ENCODE peak calls at places on chromosome 12, in four cellular contexts. U is K562, F is HepG2, T is GM12878. L is an unnamed sample.

GRCh38 chr12:46208370-46208769 is 60.5 kb downstream of the SLC38A1 start:
- DNase-seq in U (no peak), F (no peak), T (no peak), L (no peak)

GRCh38 chr12:91123236-91123635 is 11.9 kb upstream of the LUM start:
- DNase-seq in U (no peak), F (no peak), T (no peak), L (no peak)

GRCh38 chr12:4274396-4274959 is 916 bp downstream of the CCND2 start:
- DNase-seq in U (no peak), F (no peak), T (no peak), L (peak)

GRCh38 chr12:8648598-8649205 is 13.9 kb downstream of the MFAP5 start:
- DNase-seq in U (no peak), F (no peak), T (peak), L (no peak)

GRCh38 chr12:79063258-79063657 is 198.7 kb downstream of the SYT1 start:
- DNase-seq in U (no peak), F (no peak), T (no peak), L (peak)

GRCh38 chr12:75798527-75798926 is 233.0 kb downstream of the PHLDA1 start:
- DNase-seq in U (no peak), F (peak), T (no peak), L (no peak)

GRCh38 chr12:89618113-89618862 is 90.3 kb downstream of the ATP2B1 start:
- DNase-seq in U (no peak), F (no peak), T (no peak), L (no peak)

GRCh38 chr12:76757694-76758093 is 6.2 kb upstream of the ZDHHC17 start:
- DNase-seq in U (no peak), F (no peak), T (no peak), L (no peak)

GRCh38 chr12:10319414-10319813 is 11.7 kb downstream of the KLRD1 start:
- DNase-seq in U (no peak), F (no peak), T (no peak), L (no peak)

GRCh38 chr12:58711968-58712367 is 208.3 kb downstream of the LRIG3 start:
- DNase-seq in U (no peak), F (no peak), T (no peak), L (no peak)

GRCh38 chr12:46963977-46964376 is 115.4 kb upstream of the PCED1B start:
- DNase-seq in U (no peak), F (no peak), T (no peak), L (no peak)

GRCh38 chr12:57239587-57240068 is 10.1 kb downstream of the SHMT2 start:
- DNase-seq in U (no peak), F (no peak), T (no peak), L (no peak)

GRCh38 chr12:12282761-12283160 is 15.9 kb upstream of the LRP6 start:
- DNase-seq in U (no peak), F (no peak), T (no peak), L (no peak)

GRCh38 chr12:53172352-53172751 is 8.2 kb upstream of the ZNF740 start:
- DNase-seq in U (no peak), F (no peak), T (no peak), L (no peak)

GRCh38 chr12:104742551-104742961 is 215.5 kb downstream of the SLC41A2 start:
- DNase-seq in U (no peak), F (no peak), T (no peak), L (no peak)

GRCh38 chr12:19847294-19848059 is 408.2 kb downstream of the AEBP2 start:
- DNase-seq in U (no peak), F (no peak), T (no peak), L (no peak)

GRCh38 chr12:123232472-123232806 is 502 bp downstream of the MPHOSPH9 start:
- DNase-seq in U (no peak), F (no peak), T (no peak), L (no peak)

GRCh38 chr12:94074970-94075695 is 73.2 kb upstream of the PLXNC1 start:
- DNase-seq in U (peak), F (peak), T (no peak), L (no peak)

GRCh38 chr12:107873223-107873622 is 98.7 kb downstream of the ASCL4 start:
- DNase-seq in U (no peak), F (no peak), T (no peak), L (peak)

GRCh38 chr12:22443379-22444316 is 100.7 kb downstream of the C2CD5 start:
- DNase-seq in U (peak), F (peak), T (peak), L (peak)

GRCh38 chr12:96985515-96986362 is 78.7 kb downstream of the NEDD1 start:
- DNase-seq in U (peak), F (no peak), T (no peak), L (peak)

GRCh38 chr12:75658286-75658685 is 146.9 kb upstream of the KRR1 start:
- DNase-seq in U (no peak), F (no peak), T (no peak), L (no peak)

GRCh38 chr12:77236066-77236465 is 170.7 kb upstream of the E2F7 start:
- DNase-seq in U (no peak), F (no peak), T (no peak), L (no peak)

GRCh38 chr12:131030472-131031328 is 77.0 kb downstream of the ADGRD1 start:
- DNase-seq in U (no peak), F (no peak), T (no peak), L (no peak)

GRCh38 chr12:111298583-111299436 is 70.1 kb downstream of the PHETA1 start:
- DNase-seq in U (peak), F (peak), T (no peak), L (peak)

GRCh38 chr12:63911336-63911735 is 66.8 kb downstream of the SRGAP1 start:
- DNase-seq in U (no peak), F (no peak), T (no peak), L (no peak)

GRCh38 chr12:106721931-106722330 is 52.6 kb upstream of the RIC8B start:
- DNase-seq in U (no peak), F (no peak), T (no peak), L (no peak)

GRCh38 chr12:40749863-40750262 is 57.6 kb downstream of the CNTN1 start:
- DNase-seq in U (no peak), F (no peak), T (no peak), L (no peak)

GRCh38 chr12:46266382-46266791 is 2.5 kb downstream of the SLC38A1 start:
- DNase-seq in U (peak), F (no peak), T (no peak), L (no peak)

GRCh38 chr12:59431266-59431665 is 164.6 kb upstream of the SLC16A7 start:
- DNase-seq in U (no peak), F (no peak), T (no peak), L (no peak)

GRCh38 chr12:130832561-130833209 is 6.4 kb downstream of the STX2 start:
- DNase-seq in U (peak), F (no peak), T (no peak), L (no peak)

GRCh38 chr12:124270671-124271070 is 24.2 kb upstream of the RFLNA start:
- DNase-seq in U (no peak), F (peak), T (no peak), L (no peak)

GRCh38 chr12:131803995-131804521 is 24.1 kb upstream of the MMP17 start:
- DNase-seq in U (no peak), F (no peak), T (no peak), L (no peak)

DNA sequence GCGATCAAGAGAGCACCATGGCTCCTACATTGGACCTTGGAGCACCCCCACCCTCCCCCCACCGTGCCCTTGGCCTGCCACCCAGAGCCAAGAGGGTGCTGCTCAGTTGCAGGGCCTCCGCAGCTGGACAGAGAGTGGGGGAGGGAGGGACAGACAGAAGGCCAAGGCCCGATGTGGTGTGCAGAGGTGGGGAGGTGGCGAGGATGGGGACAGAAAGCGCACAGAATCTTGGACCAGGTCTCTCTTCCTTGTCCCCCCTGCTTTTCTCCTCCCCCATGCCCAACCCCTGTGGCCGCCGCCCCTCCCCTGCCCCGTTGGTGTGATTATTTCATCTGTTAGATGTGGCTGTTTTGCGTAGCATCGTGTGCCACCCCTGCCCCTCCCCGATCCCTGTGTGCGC is 1.8 kb upstream of the RNU7-1 start:
- DNase-seq in U (no peak), F (no peak), T (no peak), L (no peak)
- TF ChIP-seq USF2 in U (no peak), F (no peak), T (no peak), L (no peak)

GRCh38 chr12:42779186-42779859 is 189.8 kb upstream of the PRICKLE1 start:
- DNase-seq in U (no peak), F (no peak), T (no peak), L (no peak)
- TF ChIP-seq CBFB in U (no peak), F (no peak), T (no peak), L (no peak)

GRCh38 chr12:121975029-121975428 is 46.7 kb upstream of the BCL7A start:
- DNase-seq in U (no peak), F (no peak), T (no peak), L (no peak)
- TF ChIP-seq USF2 in U (no peak), F (no peak), T (no peak), L (no peak)

GRCh38 chr12:118680361-118680963 is 300.9 kb upstream of the SRRM4 start:
- DNase-seq in U (no peak), F (no peak), T (no peak), L (peak)
- TF ChIP-seq CBFB in U (no peak), F (no peak), T (no peak), L (no peak)

DNA sequence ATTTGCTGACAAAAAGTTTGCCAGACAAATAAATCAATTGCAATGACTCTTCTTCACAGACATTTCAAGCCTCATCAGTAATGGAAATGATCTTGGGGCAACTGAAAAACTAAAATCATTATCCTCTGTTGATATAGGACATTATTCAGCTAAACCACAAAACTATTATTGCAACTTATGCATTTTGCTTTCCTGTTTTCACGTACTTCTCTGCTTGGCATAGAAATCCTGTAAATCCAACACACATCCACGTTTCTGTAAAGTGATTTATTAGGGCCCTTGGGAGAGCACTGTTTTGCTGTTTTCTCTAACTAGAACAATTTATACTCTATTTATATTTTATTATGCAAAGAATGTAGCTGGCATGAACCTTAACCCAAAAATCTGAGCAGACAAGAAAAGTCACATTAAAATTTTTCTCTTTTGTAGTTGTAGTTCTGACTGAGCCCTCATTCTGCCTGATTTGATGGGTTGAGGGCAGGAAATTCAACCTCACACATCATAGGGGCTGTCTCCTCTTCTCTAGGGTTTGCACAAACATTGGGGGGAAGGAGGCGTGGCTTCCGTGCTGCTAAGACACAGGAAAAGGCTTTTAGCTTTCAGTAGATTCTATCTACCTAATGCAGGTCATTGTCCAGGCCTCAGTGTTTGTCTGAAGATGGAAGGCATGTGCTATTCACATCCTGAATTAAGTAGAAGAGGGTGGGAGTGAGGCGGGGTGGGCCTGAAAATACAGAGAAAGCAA is 11.5 kb upstream of the NUP107 start:
- DNase-seq in U (peak), F (no peak), T (no peak), L (no peak)
- TF ChIP-seq USF2 in U (no peak), F (no peak), T (no peak), L (no peak)

DNA sequence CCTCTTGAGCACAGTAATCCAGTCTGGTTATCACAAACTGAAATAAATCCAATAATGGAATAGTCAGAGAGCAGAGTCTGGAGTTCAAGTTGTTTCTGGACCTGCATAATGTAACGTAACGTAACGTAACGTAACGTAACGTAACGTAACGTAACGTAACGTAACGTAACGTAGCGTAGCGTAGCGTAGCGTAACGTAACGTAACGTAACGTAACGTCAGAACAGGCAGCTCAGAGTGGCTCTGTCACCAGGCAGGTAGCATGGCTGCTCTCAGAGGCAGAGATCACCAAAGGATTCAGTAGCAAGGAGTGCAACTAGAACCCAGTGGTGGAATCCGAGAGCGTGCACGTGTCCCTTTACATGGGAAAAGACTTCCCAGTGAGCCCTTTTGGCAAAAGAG is 85.7 kb upstream of the USP44 start:
- DNase-seq in U (no peak), F (no peak), T (no peak), L (no peak)
- TF ChIP-seq CBFB in U (no peak), F (no peak), T (no peak), L (no peak)

L was measured in WTC11.